ENCODE peak calls at places on chromosome 9, in seven cellular contexts. X is adrenal gland, Q is heart left ventricle, U is body of pancreas, Z is gastrocnemius medialis, A is stomach, V is breast epithelium. O is an unnamed sample.

GRCh38 chr9:82184524-82184923 is 196.0 kb downstream of the SPATA31D1 start:
- DNase-seq in X (no peak), Q (no peak), U (no peak), Z (no peak), A (no peak), V (no peak), O (no peak)

GRCh38 chr9:114384836-114385411 is 2.9 kb downstream of the AKNA start:
- DNase-seq in X (no peak), Q (no peak), U (no peak), Z (no peak), A (no peak), V (no peak), O (no peak)

GRCh38 chr9:16915126-16915831 is 44.8 kb upstream of the BNC2 start:
- DNase-seq in X (no peak), Q (no peak), U (no peak), Z (no peak), A (no peak), V (no peak), O (no peak)

GRCh38 chr9:14272924-14273528 is 40.9 kb downstream of the NFIB start:
- DNase-seq in X (no peak), Q (no peak), U (no peak), Z (no peak), A (no peak), V (no peak), O (no peak)

GRCh38 chr9:79264511-79265448 is 307.0 kb upstream of the TLE4 start:
- DNase-seq in X (no peak), Q (no peak), U (no peak), Z (no peak), A (no peak), V (no peak), O (no peak)

GRCh38 chr9:129289131-129289731 is 111.2 kb upstream of the IER5L start:
- DNase-seq in X (peak; percentile 9), Q (no peak), U (no peak), Z (no peak), A (no peak), V (no peak), O (peak; percentile 6)

GRCh38 chr9:134546231-134546731 is 95.3 kb upstream of the COL5A1 start:
- DNase-seq in X (no peak), Q (peak; percentile 29), U (no peak), Z (no peak), A (no peak), V (no peak), O (no peak)

GRCh38 chr9:89494199-89494598 is 3.7 kb downstream of the SEMA4D start:
- DNase-seq in X (no peak), Q (no peak), U (no peak), Z (no peak), A (peak; percentile 50), V (no peak), O (no peak)

GRCh38 chr9:2469681-2470141 is 151.9 kb upstream of the VLDLR start:
- DNase-seq in X (peak; percentile 38), Q (peak; percentile 50), U (no peak), Z (no peak), A (peak; percentile 31), V (no peak), O (peak; percentile 77)

GRCh38 chr9:124831642-124832364 is 21.5 kb upstream of the WDR38 start:
- DNase-seq in X (peak; percentile 81), Q (peak; percentile 93), U (peak; percentile 81), Z (peak; percentile 55), A (peak; percentile 60), V (no peak), O (peak; percentile 50)

GRCh38 chr9:129483467-129484324 is 137.2 kb downstream of the C9orf50 start:
- DNase-seq in X (peak; percentile 94), Q (peak; percentile 93), U (peak; percentile 91), Z (peak; percentile 85), A (peak; percentile 85), V (peak; percentile 92), O (peak; percentile 97)

DNA sequence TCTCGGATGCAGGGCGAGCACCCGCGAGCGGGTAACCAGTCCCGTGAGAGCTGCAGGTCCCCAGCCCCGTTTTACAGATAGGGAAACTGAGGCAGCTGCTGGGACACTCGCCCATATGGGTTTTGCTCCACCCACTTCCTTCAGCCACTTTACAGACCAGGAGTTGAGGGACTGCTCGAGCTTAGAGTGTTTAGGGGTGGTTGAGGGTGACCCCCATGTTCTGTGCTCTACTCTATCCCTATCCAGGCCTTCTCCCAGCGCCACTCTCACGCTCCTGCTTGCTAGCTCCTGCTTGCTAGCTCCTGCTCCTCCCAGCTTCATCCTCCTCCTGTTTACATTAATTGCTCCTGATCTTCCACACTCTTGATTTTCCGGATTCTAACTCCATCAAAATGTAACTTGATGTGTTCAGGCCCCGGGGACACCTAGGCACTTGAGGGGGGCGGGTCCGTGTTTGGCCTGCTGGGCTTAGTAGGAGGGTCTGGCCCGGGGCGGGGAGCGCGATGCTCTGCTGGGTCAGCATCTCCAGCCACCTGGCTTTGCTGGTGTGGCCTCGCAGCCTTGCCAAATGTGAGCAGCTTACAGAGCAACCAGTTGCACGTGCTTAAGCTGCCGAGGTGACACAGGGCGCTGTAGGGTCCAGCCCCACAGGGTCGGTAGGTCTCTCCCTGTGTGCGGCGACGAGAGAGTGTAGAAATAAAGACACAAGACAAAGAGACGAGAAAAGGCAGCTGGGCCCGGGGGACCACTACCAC is 1.5 kb upstream of the PTGES2 start:
- DNase-seq in X (no peak), Q (peak; percentile 33), U (no peak), Z (no peak), A (no peak), V (no peak), O (peak; percentile 53)
- H3K4me1 ChIP-seq in X (peaks cover 21% of the 10 kb centered on the region), Q (peaks cover 32% of the 10 kb centered on the region), U (peaks cover 32% of the 10 kb centered on the region), Z (peaks cover 23% of the 10 kb centered on the region), A (peaks cover 39% of the 10 kb centered on the region), V (peaks cover 4% of the 10 kb centered on the region), O (peaks cover 9% of the 10 kb centered on the region)

GRCh38 chr9:92098638-92099037 is 16.6 kb downstream of the SPTLC1 start:
- DNase-seq in X (no peak), Q (no peak), U (no peak), Z (no peak), A (no peak), V (no peak), O (no peak)

GRCh38 chr9:92100237-92100911 is 14.8 kb downstream of the SPTLC1 start:
- DNase-seq in X (peak; percentile 41), Q (no peak), U (no peak), Z (no peak), A (no peak), V (no peak), O (no peak)

GRCh38 chr9:92095236-92095635 is 20.0 kb downstream of the SPTLC1 start:
- DNase-seq in X (no peak), Q (no peak), U (no peak), Z (no peak), A (no peak), V (no peak), O (no peak)

GRCh38 chr9:92094655-92095054 is 20.6 kb downstream of the SPTLC1 start:
- DNase-seq in X (no peak), Q (no peak), U (no peak), Z (no peak), A (no peak), V (no peak), O (no peak)

GRCh38 chr9:92097997-92098482 is 17.2 kb downstream of the SPTLC1 start:
- DNase-seq in X (peak; percentile 95), Q (peak; percentile 82), U (peak; percentile 97), Z (peak; percentile 5), A (peak; percentile 92), V (peak; percentile 77), O (peak; percentile 58)
- TF ChIP-seq POLR2A in X (peak; percentile 23), Q (no peak), U (peak; percentile 67), Z (no peak), A (no peak), V (no peak), O (no peak)

GRCh38 chr9:137445930-137446431 is 4.8 kb upstream of the ENTPD8 start:
- DNase-seq in X (no peak), Q (peak; percentile 14), U (peak; percentile 24), Z (no peak), A (no peak), V (no peak), O (no peak)
- H3K4me1 ChIP-seq in X (peaks cover 3% of the 10 kb centered on the region), Q (peaks cover 4% of the 10 kb centered on the region), U (peaks cover 18% of the 10 kb centered on the region), Z (no peaks in the 10 kb centered on the region), A (peaks cover 31% of the 10 kb centered on the region), V (peaks cover 8% of the 10 kb centered on the region), O (no peaks in the 10 kb centered on the region)

GRCh38 chr9:71768388-71769174 is at the start of gene CEMIP2:
- DNase-seq in X (peak; percentile 92), Q (peak; percentile 93), U (peak; percentile 94), Z (peak; percentile 88), A (peak; percentile 93), V (peak; percentile 85), O (peak; percentile 89)

GRCh38 chr9:71772726-71773125 is 4.4 kb upstream of the CEMIP2 start:
- DNase-seq in X (no peak), Q (no peak), U (no peak), Z (no peak), A (no peak), V (no peak), O (no peak)

GRCh38 chr9:71766663-71767062 is 1.6 kb downstream of the CEMIP2 start:
- DNase-seq in X (no peak), Q (no peak), U (no peak), Z (no peak), A (no peak), V (no peak), O (no peak)

GRCh38 chr9:71767421-71768321 is 642 bp downstream of the CEMIP2 start:
- DNase-seq in X (peak; percentile 34), Q (no peak), U (peak; percentile 25), Z (no peak), A (peak; percentile 34), V (no peak), O (peak; percentile 44)

DNA sequence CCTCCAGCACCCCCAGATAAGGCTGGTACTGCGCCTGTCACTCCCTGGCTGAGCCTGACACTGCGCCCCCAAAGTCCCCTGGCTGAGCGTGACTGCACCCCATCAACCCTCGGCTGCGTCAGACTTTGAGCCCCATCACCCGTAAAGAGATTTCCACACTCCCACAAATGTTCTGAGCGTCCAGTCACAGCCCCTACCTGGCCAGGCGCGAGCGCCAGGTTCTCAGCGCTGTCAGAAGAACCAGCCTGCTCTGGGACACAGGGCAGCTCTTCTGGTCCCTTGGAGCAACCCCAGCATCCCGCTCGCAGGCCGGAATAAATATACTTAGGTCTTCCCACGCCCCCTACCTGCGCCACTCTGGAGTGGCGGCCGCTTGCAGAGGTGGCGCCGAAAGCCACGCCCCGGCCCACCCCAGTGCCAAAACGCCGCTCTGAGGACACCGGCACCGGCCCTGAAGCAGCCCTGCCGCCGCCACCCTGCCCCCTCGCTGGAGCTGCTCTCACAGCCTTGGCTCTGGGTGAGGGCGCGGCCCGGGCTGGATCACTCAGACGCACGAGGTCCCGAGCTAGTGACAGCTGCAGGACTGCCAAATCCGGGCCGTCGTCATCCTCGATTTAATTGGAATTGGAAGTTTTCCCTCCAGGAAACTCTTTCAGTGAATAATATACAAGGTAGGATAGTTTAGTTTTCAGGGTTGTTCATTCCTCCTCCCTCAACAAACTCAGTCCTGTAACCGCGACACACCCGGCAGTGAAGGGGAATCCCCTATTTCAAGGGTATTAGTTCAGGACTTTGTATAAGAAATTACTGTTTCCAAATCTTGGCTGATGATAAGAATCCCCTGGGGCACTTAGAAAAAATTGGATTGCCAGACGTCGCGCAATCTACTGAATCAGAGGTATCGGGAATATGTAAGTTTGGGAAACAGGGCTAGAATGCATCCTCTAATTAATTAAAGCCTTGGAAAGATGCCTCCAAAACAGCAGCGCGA is 1.2 kb upstream of the CEMIP2 start:
- DNase-seq in X (peak; percentile 90), Q (peak; percentile 89), U (peak; percentile 96), Z (peak; percentile 89), A (peak; percentile 89), V (peak; percentile 84), O (peak; percentile 73)
- TF ChIP-seq POLR2A in X (peak; percentile 34), Q (no peak), U (peak; percentile 67), Z (peak; percentile 58), A (no peak), V (peak; percentile 11), O (no peak)

O was measured in ovary.